ENCODE peak calls at places on chromosomes 6 and 20, in five cellular contexts. U, Z, W, H and Y are unnamed samples.

GRCh38 chr20:63656451-63656850 is 1.7 kb upstream of the RTEL1 start:
- DNase-seq in U (no peak), Z (no peak), W (no peak), H (no peak), Y (no peak)

GRCh38 chr20:57048027-57048869 is 218.2 kb downstream of the BMP7 start:
- DNase-seq in U (no peak), Z (no peak), W (peak; percentile 76), H (peak; percentile 37), Y (peak; percentile 91)

GRCh38 chr6:38058022-38058421 is 238.5 kb downstream of the ZFAND3 start:
- DNase-seq in U (no peak), Z (no peak), W (no peak), H (no peak), Y (no peak)

GRCh38 chr6:118968416-118968815 is 33.5 kb upstream of the MCM9 start:
- DNase-seq in U (no peak), Z (no peak), W (peak; percentile 60), H (no peak), Y (no peak)

GRCh38 chr6:102438181-102438580 is 1044.7 kb downstream of the GRIK2 start:
- DNase-seq in U (no peak), Z (no peak), W (no peak), H (no peak), Y (no peak)

GRCh38 chr6:16876201-16876600 is 114.9 kb upstream of the ATXN1 start:
- DNase-seq in U (no peak), Z (no peak), W (no peak), H (no peak), Y (no peak)

GRCh38 chr6:71034578-71034977 is 77.7 kb upstream of the B3GAT2 start:
- DNase-seq in U (no peak), Z (no peak), W (no peak), H (no peak), Y (no peak)

GRCh38 chr6:113102761-113103160 is 754.4 kb upstream of the MARCKS start:
- DNase-seq in U (no peak), Z (no peak), W (no peak), H (no peak), Y (no peak)

GRCh38 chr6:22694092-22694724 is 124.8 kb downstream of the HDGFL1 start:
- DNase-seq in U (no peak), Z (no peak), W (no peak), H (no peak), Y (no peak)

GRCh38 chr6:2503816-2504494 is 246.8 kb downstream of the MYLK4 start:
- DNase-seq in U (no peak), Z (no peak), W (no peak), H (no peak), Y (no peak)

GRCh38 chr20:55514498-55514897 is 490.8 kb downstream of the CBLN4 start:
- DNase-seq in U (no peak), Z (no peak), W (no peak), H (no peak), Y (no peak)

GRCh38 chr6:53456809-53457208 is 88.1 kb downstream of the GCLC start:
- DNase-seq in U (no peak), Z (no peak), W (no peak), H (no peak), Y (no peak)

GRCh38 chr6:153084393-153084792 is 46.7 kb downstream of the RGS17 start:
- DNase-seq in U (no peak), Z (no peak), W (no peak), H (no peak), Y (no peak)

GRCh38 chr6:29941476-29941875 is 856 bp upstream of the HLA-A start:
- DNase-seq in U (no peak), Z (no peak), W (no peak), H (no peak), Y (no peak)

GRCh38 chr6:146595981-146596731 is 2.6 kb upstream of the ADGB start:
- DNase-seq in U (no peak), Z (no peak), W (no peak), H (no peak), Y (no peak)

GRCh38 chr6:8674088-8674487 is 238.7 kb upstream of the SLC35B3 start:
- DNase-seq in U (no peak), Z (no peak), W (no peak), H (no peak), Y (no peak)

GRCh38 chr6:16691328-16691727 is 69.9 kb downstream of the ATXN1 start:
- DNase-seq in U (no peak), Z (no peak), W (no peak), H (no peak), Y (no peak)

GRCh38 chr20:52060794-52061714 is 130.5 kb downstream of the ZFP64 start:
- DNase-seq in U (no peak), Z (no peak), W (peak; percentile 81), H (no peak), Y (peak; percentile 67)

GRCh38 chr6:77072694-77073409 is 390.4 kb downstream of the HTR1B start:
- DNase-seq in U (no peak), Z (peak; percentile 40), W (no peak), H (no peak), Y (no peak)

GRCh38 chr6:124535746-124536145 is 426.5 kb upstream of the RNF217 start:
- DNase-seq in U (no peak), Z (no peak), W (no peak), H (no peak), Y (no peak)

GRCh38 chr6:36975231-36976004 is 10.6 kb downstream of the MTCH1 start:
- DNase-seq in U (no peak), Z (no peak), W (no peak), H (no peak), Y (no peak)

GRCh38 chr20:44342240-44342639 is 5.4 kb downstream of the R3HDML start:
- DNase-seq in U (no peak), Z (no peak), W (no peak), H (no peak), Y (no peak)

GRCh38 chr6:75530696-75531095 is 37.1 kb upstream of the FILIP1 start:
- DNase-seq in U (no peak), Z (no peak), W (no peak), H (no peak), Y (no peak)

GRCh38 chr20:38260378-38261053 is at the start of gene KIAA1755:
- DNase-seq in U (peak; percentile 31), Z (no peak), W (peak; percentile 48), H (no peak), Y (peak; percentile 87)
- H3K4me3 ChIP-seq in U (peak within 1 kb of the TSS; percentile 49), Z (no peak within 1 kb of the TSS), W (peak within 1 kb of the TSS; percentile 60), H (peak within 1 kb of the TSS; percentile 42), Y (peak within 1 kb of the TSS; percentile 35)

GRCh38 chr20:37564388-37565133 is 36.9 kb upstream of the BLCAP start:
- DNase-seq in U (no peak), Z (peak; percentile 35), W (peak; percentile 83), H (peak; percentile 44), Y (peak; percentile 93)
- H3K27me3 ChIP-seq in U (peaks cover 9% of the 10 kb centered on the region), Z (no peaks in the 10 kb centered on the region), W (no peaks in the 10 kb centered on the region), H (peaks cover 88% of the 10 kb centered on the region), Y (no peaks in the 10 kb centered on the region)

GRCh38 chr20:5091902-5092301 is 27.9 kb downstream of the PCNA start:
- DNase-seq in U (no peak), Z (no peak), W (no peak), H (no peak), Y (no peak)

GRCh38 chr20:5085380-5085779 is 34.4 kb downstream of the PCNA start:
- DNase-seq in U (no peak), Z (no peak), W (no peak), H (peak; percentile 21), Y (no peak)

GRCh38 chr20:5088688-5089087 is 31.1 kb downstream of the PCNA start:
- DNase-seq in U (no peak), Z (no peak), W (no peak), H (no peak), Y (no peak)

GRCh38 chr20:5092765-5093339 is 26.9 kb downstream of the PCNA start:
- DNase-seq in U (no peak), Z (no peak), W (no peak), H (no peak), Y (no peak)

GRCh38 chr20:5090191-5090590 is 29.6 kb downstream of the PCNA start:
- DNase-seq in U (no peak), Z (no peak), W (peak; percentile 24), H (no peak), Y (no peak)
- H3K4me3 ChIP-seq in U (no peak overlapping the region), Z (no peak overlapping the region), W (no peak overlapping the region), H (no peak overlapping the region), Y (no peak overlapping the region)

DNA sequence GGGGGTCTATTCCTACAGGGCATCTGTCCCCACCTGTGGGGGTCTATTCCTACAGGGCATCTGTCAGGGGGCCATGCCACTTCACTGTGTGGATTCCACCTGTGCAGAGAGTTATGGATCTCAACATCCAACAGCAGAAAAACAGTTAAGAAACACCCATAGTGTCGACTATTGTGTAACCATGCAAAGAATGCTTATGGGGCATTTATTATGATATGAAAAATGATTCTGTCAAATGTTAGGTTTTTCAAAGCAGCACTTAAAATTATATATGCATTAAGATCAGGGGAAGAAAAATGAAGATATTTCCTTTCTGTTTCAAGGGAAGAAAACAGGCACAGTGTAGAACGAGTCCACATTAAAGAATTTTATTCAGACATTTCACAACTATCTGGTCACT is 2.9 kb downstream of the GPR31 start:
- DNase-seq in U (no peak), Z (no peak), W (no peak), H (no peak), Y (no peak)
- H3K27me3 ChIP-seq in U (no peaks in the 10 kb centered on the region), Z (no peaks in the 10 kb centered on the region), W (no peaks in the 10 kb centered on the region), H (no peaks in the 10 kb centered on the region), Y (no peaks in the 10 kb centered on the region)

GRCh38 chr20:59146801-59147118 is 16.9 kb upstream of the ZNF831 start:
- DNase-seq in U (no peak), Z (no peak), W (no peak), H (no peak), Y (no peak)

GRCh38 chr20:59145247-59145925 is 18.2 kb upstream of the ZNF831 start:
- DNase-seq in U (no peak), Z (no peak), W (no peak), H (no peak), Y (no peak)

GRCh38 chr20:59147197-59147596 is 16.4 kb upstream of the ZNF831 start:
- DNase-seq in U (no peak), Z (no peak), W (no peak), H (no peak), Y (no peak)

GRCh38 chr20:59144831-59145196 is 18.8 kb upstream of the ZNF831 start:
- DNase-seq in U (no peak), Z (no peak), W (no peak), H (no peak), Y (no peak)

GRCh38 chr20:59145926-59146800 is 17.5 kb upstream of the ZNF831 start:
- DNase-seq in U (no peak), Z (no peak), W (no peak), H (no peak), Y (no peak)
- H3K4me3 ChIP-seq in U (no peak overlapping the region), Z (no peak overlapping the region), W (no peak overlapping the region), H (peak overlapping the region; percentile 2), Y (no peak overlapping the region)

GRCh38 chr20:3237958-3238615 is 903 bp downstream of the SLC4A11 start:
- DNase-seq in U (no peak), Z (no peak), W (peak; percentile 66), H (no peak), Y (peak; percentile 87)
- H3K27me3 ChIP-seq in U (peaks cover 13% of the 10 kb centered on the region), Z (peaks cover 10% of the 10 kb centered on the region), W (peaks cover 46% of the 10 kb centered on the region), H (peaks cover 84% of the 10 kb centered on the region), Y (peaks cover 51% of the 10 kb centered on the region)